ENCODE peak calls at places on chromosomes 6 and 20, in four cellular contexts. G is mesendoderm, Z is H9, X is IMR-90. B is an unnamed sample.

GRCh38 chr20:60108397-60108796 is 150.2 kb downstream of the CDH26 start:
- DNase-seq in G (no peak), Z (no peak), X (peak), B (peak)

GRCh38 chr6:44569131-44569530 is 181.6 kb downstream of the CDC5L start:
- DNase-seq in G (no peak), Z (no peak), X (no peak), B (no peak)

GRCh38 chr6:36755435-36756348 is 58.1 kb downstream of the RAB44 start:
- DNase-seq in G (no peak), Z (no peak), X (peak), B (peak)

GRCh38 chr6:170444056-170444505 is 109.0 kb downstream of the PSMB1 start:
- DNase-seq in G (no peak), Z (peak), X (no peak), B (no peak)

GRCh38 chr6:332671-333070 is 40.4 kb downstream of the DUSP22 start:
- DNase-seq in G (no peak), Z (no peak), X (peak), B (peak)

GRCh38 chr6:17580518-17581048 is 19.5 kb upstream of the FAM8A1 start:
- DNase-seq in G (no peak), Z (peak), X (no peak), B (no peak)

GRCh38 chr20:3890410-3890751 is 1.2 kb downstream of the PANK2 start:
- DNase-seq in G (no peak), Z (no peak), X (peak), B (peak)

GRCh38 chr6:51386347-51386836 is 567.7 kb downstream of the TFAP2B start:
- DNase-seq in G (no peak), Z (no peak), X (no peak), B (no peak)

GRCh38 chr6:22512716-22513452 is 56.5 kb upstream of the HDGFL1 start:
- DNase-seq in G (no peak), Z (no peak), X (peak), B (no peak)

GRCh38 chr6:70225052-70225451 is 77.8 kb downstream of the COL9A1 start:
- DNase-seq in G (no peak), Z (no peak), X (no peak), B (no peak)

GRCh38 chr6:35052694-35053565 is 88.2 kb downstream of the TCP11 start:
- DNase-seq in G (no peak), Z (no peak), X (peak), B (peak)

GRCh38 chr6:106560966-106561740 is 68.1 kb downstream of the RTN4IP1 start:
- DNase-seq in G (no peak), Z (no peak), X (peak), B (peak)

GRCh38 chr20:13665709-13666108 is 27.0 kb upstream of the TASP1 start:
- DNase-seq in G (no peak), Z (no peak), X (no peak), B (no peak)

GRCh38 chr6:39266782-39267355 is 37.6 kb upstream of the KCNK5 start:
- DNase-seq in G (no peak), Z (no peak), X (no peak), B (no peak)

GRCh38 chr6:145497006-145497405 is 238.3 kb downstream of the EPM2A start:
- DNase-seq in G (no peak), Z (no peak), X (no peak), B (no peak)

GRCh38 chr6:81890846-81891245 is 138.4 kb upstream of the TENT5A start:
- DNase-seq in G (no peak), Z (no peak), X (peak), B (no peak)

GRCh38 chr20:2955257-2955950 is 82.1 kb downstream of the PTPRA start:
- DNase-seq in G (no peak), Z (no peak), X (no peak), B (no peak)

GRCh38 chr6:36171573-36171972 is 25.0 kb upstream of the BRPF3 start:
- DNase-seq in G (no peak), Z (no peak), X (no peak), B (no peak)

GRCh38 chr6:169099411-169100202 is 154.0 kb downstream of the THBS2 start:
- DNase-seq in G (peak), Z (peak), X (peak), B (no peak)

GRCh38 chr20:44646641-44647274 is 4.7 kb downstream of the ADA start:
- DNase-seq in G (no peak), Z (no peak), X (peak), B (peak)

GRCh38 chr6:15421945-15422733 is 176.3 kb downstream of the JARID2 start:
- DNase-seq in G (no peak), Z (no peak), X (no peak), B (no peak)

GRCh38 chr6:151962246-151962846 is 154.9 kb downstream of the ESR1 start:
- DNase-seq in G (peak), Z (no peak), X (no peak), B (no peak)

GRCh38 chr6:41167173-41167963 is 4.5 kb upstream of the TREM2 start:
- DNase-seq in G (peak), Z (peak), X (peak), B (peak)

GRCh38 chr6:125022391-125022989 is 60.3 kb downstream of the RNF217 start:
- DNase-seq in G (no peak), Z (no peak), X (no peak), B (no peak)

GRCh38 chr6:1535295-1535694 is 74.4 kb upstream of the FOXC1 start:
- DNase-seq in G (peak), Z (no peak), X (no peak), B (no peak)

DNA sequence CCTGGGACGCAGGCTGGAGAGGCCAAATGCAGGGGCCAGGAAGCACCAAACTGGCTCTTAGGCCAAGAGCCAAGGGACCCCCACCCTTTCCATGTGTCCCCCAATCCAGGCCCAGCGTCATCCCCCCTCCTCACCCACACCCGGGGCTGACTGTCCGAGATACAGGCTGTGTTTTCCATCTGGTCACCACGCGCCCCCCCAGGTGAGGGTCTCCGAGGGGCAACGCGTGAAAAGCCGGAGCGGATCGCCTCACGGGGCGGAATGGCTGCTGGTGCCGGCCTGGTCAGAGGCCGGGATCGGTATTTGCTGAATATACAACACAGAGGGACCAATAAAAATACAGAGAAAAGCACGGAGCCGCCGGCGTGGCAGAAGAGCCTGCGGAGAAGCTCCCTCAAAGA is 5.2 kb upstream of the ABHD16B start:
- DNase-seq in G (peak), Z (peak), X (no peak), B (no peak)
- H2AK5ac ChIP-seq in G (no peak), Z (no peak), X (no peak), B (no peak)

DNA sequence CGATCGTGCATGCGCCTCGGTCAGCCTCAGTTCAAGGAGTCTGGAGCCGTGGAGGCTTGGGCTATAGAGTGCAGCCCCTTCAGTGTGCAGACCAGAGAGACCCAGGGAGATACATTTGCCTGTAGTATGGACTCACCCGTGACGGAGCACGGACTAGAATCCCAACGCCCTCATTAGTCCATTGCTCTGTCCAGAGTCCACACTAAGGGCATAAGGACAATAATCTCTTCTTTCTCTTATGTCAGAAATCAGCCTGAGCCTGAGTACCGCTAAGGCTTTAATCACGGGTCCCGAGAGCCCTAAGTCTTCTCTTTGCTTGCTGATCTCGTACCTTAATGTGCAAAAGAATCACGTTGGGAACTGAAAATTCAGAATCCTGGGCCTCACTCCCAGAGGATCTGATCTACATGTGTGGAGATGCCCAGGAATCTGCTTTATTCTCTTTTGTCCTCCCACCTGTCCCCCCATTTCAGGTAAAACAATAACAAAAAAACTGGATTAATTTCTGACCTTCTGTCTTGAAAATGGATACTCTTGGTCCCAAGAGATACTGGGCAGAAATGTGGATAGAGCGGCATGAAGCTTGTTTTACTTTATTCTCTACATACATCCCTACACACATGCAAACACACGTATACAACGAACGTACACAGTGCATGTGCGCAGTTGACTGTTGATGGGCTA is 671 bp downstream of the BPHL start:
- DNase-seq in G (peak), Z (no peak), X (peak), B (peak)
- H2AK5ac ChIP-seq in G (no peak), Z (no peak), X (peak), B (no peak)

GRCh38 chr6:158645064-158646022 is 800 bp upstream of the DYNLT1 start:
- DNase-seq in G (no peak), Z (no peak), X (no peak), B (no peak)

GRCh38 chr6:158642097-158642601 is 2.4 kb downstream of the DYNLT1 start:
- DNase-seq in G (no peak), Z (no peak), X (peak), B (peak)

GRCh38 chr6:158646023-158646888 is 1.7 kb upstream of the DYNLT1 start:
- DNase-seq in G (no peak), Z (no peak), X (no peak), B (no peak)

GRCh38 chr6:158642805-158643489 is 1.6 kb downstream of the DYNLT1 start:
- DNase-seq in G (no peak), Z (no peak), X (peak), B (peak)

DNA sequence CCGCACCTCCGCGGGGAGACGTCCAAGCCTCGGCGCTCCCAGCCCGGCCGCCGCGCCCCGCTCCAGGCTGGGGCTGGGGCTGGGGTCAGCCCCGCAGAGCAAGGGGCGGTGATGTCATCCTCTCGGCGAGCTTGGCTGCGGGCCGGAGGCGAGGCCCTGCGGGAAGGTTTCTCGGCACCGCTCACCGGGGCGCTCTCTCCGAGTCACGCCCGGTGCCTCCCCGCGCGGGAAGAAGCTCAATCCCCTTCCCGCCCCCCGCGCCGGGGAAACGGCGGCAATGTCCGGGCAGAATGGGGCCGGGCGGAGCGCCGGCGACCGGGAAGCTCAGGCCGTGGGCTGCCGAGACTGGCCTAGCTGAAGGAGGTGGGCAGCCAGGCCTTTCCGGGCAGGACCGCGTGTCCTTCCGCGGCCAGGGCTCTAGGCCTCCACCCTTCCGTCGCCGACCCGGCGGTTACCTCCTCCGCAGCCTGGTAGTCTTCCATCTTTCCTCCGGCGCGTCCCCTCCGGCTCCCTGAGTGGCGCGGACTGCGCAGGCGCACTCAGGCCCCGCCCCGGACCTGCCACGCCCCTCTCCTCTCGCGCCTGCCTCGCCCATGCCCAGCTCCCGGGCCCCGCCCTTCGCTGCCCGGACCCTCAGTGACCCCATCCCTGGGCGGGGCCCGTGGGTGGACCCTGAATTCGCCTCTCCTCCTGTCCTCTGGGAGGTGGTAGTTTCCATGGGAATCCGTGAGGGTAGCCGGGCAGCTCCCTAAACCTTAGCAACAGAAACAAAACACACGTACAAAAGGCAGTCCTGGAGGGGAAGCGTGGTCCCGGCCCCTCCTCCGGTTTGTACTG is at the start of gene DYNLT1:
- DNase-seq in G (peak), Z (peak), X (peak), B (peak)
- H2AK5ac ChIP-seq in G (peak), Z (no peak), X (peak), B (no peak)

DNA sequence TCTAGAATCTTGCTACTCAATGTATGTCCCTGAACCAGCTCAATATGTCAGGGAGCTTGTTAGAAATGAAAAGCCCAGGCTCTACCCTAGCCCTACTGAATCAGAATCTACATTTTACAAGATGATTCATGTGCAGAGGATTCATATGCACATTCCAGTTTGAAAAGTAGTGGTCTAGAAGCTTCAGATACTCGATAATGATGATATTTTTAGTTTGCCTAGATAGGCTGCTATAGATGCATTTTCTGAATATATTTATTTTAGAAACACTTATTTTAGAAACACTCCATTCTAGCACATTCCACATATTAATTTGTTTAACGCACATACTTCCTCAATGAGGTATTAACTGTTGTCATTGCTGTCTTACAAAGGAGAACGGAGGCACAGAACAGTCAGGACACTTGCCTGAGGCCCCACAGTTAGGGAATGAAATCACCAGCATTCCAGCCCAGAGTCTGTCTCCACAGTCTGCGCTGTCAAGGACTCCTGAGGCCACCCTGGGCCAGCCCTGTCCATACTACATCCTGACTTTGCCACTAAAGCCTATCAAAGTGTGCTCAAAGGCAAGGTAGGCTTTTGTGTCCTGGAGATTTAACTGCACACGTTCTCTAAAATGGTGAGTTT is 64.4 kb downstream of the SNAP25 start:
- DNase-seq in G (peak), Z (no peak), X (peak), B (peak)
- H2AK5ac ChIP-seq in G (no peak), Z (no peak), X (no peak), B (no peak)

GRCh38 chr20:36312724-36313441 is 6.7 kb downstream of the DLGAP4 start:
- DNase-seq in G (no peak), Z (no peak), X (no peak), B (no peak)
- H2AK5ac ChIP-seq in G (no peak), Z (no peak), X (no peak), B (no peak)

GRCh38 chr6:107673076-107673494 is 151.0 kb downstream of the SCML4 start:
- DNase-seq in G (no peak), Z (no peak), X (no peak), B (no peak)

GRCh38 chr6:107676002-107676401 is 148.1 kb downstream of the SCML4 start:
- DNase-seq in G (no peak), Z (no peak), X (no peak), B (no peak)

GRCh38 chr6:107679457-107679856 is 144.7 kb downstream of the SCML4 start:
- DNase-seq in G (peak), Z (peak), X (peak), B (peak)

GRCh38 chr6:107677399-107677798 is 146.7 kb downstream of the SCML4 start:
- DNase-seq in G (no peak), Z (no peak), X (no peak), B (no peak)

DNA sequence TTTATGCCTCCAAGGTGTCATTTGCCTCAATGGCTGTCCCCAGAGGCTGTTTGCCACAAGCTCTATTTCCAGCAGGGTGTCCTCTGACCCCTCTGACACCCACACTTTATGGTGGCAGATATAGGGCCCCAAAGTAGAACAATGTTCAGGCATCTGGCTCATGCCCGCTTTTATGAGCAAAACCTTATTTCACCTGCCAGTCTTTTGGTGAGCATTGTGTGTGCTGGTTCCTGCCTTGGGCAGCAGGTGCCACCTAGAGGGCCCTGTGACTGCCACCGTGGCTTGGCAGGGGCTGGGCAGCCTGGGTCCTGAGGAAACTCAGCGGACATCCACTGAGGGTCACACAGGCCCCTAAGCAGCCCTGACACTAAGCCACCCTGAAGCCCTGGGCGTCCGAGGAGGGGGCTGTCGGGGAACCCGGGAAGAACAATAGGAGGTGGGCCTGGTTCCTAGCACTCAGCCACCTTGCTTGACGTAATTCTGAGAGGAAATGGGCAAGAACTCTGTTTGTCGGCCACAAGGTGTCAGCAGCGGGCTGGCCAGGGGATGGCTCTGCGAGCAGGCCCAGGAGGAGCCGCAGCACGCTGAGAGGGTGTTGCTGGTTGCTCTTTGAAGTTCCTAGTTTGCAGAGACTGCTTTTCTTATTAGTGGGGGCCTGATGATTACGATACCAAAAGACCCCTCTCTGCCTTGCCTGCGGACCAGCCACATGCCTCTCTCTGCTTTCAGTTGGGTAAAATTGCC is 148.9 kb downstream of the SCML4 start:
- DNase-seq in G (peak), Z (peak), X (peak), B (peak)
- H2AK5ac ChIP-seq in G (no peak), Z (no peak), X (no peak), B (no peak)